ENCODE peak calls at places on chromosomes 12 and 14, in ten cellular contexts. V, K, N, F, D, U, B, E, H and S are unnamed samples.

GRCh38 chr14:80602931-80603330 is 338.6 kb downstream of the CEP128 start:
- DNase-seq in F (peak), H (no peak), U (no peak), E (no peak), N (no peak), B (no peak), V (no peak), K (no peak), D (no peak), S (no peak)

GRCh38 chr12:26153421-26154154 is 28.8 kb upstream of the BHLHE41 start:
- DNase-seq in H (peak), E (no peak), V (peak), U (no peak), F (no peak), D (peak), K (no peak), N (no peak), B (peak), S (no peak)

GRCh38 chr12:108949976-108950375 is 70.1 kb downstream of the DAO start:
- DNase-seq in E (no peak), K (no peak), H (no peak), B (no peak), D (no peak), F (no peak), V (no peak), U (no peak), N (no peak), S (no peak)

GRCh38 chr12:54220092-54220557 is 31.3 kb upstream of the SMUG1 start:
- DNase-seq in D (peak), V (peak), N (peak), U (no peak), F (peak), K (peak), B (peak), E (no peak), H (peak), S (peak)

GRCh38 chr12:51421266-51421884 is 3.3 kb upstream of the SLC4A8 start:
- DNase-seq in E (peak), U (no peak), D (peak), N (peak), B (peak), K (peak), H (no peak), V (peak), F (peak), S (no peak)

GRCh38 chr12:103913100-103913499 is 17.1 kb upstream of the HSP90B1 start:
- DNase-seq in N (no peak), V (no peak), U (no peak), H (no peak), K (no peak), E (no peak), D (no peak), F (no peak), B (no peak), S (no peak)

GRCh38 chr14:85978851-85979250 is 448.9 kb downstream of the FLRT2 start:
- DNase-seq in N (no peak), U (no peak), V (no peak), D (no peak), E (no peak), K (no peak), F (no peak), B (no peak), H (no peak), S (no peak)

GRCh38 chr12:3436496-3437060 is 54.4 kb upstream of the PRMT8 start:
- DNase-seq in F (no peak), N (no peak), D (no peak), U (no peak), E (no peak), B (no peak), V (no peak), K (peak), H (peak), S (no peak)

GRCh38 chr12:132161796-132162507 is 17.7 kb downstream of the NOC4L start:
- DNase-seq in H (no peak), E (no peak), K (no peak), B (no peak), F (no peak), V (no peak), U (no peak), D (no peak), N (no peak), S (no peak)

GRCh38 chr12:121753844-121754264 is 39.6 kb downstream of the RHOF start:
- DNase-seq in U (no peak), E (no peak), V (no peak), F (peak), N (peak), D (no peak), H (peak), K (no peak), B (no peak), S (no peak)

GRCh38 chr14:66662374-66662773 is 154.4 kb downstream of the GPHN start:
- DNase-seq in V (peak), D (no peak), F (no peak), H (no peak), K (no peak), E (no peak), U (no peak), B (no peak), N (peak), S (no peak)